ENCODE peak calls at places on chromosomes 7 and 10, in eight cellular contexts. T is cardiac muscle cell, N is upper lobe of left lung, H is AG09319, W is WTC11, Q is GM20000, E is esophagus muscularis mucosa, L is endothelial cell. P is an unnamed sample.

GRCh38 chr7:2037301-2037804 is 195.4 kb downstream of the MAD1L1 start:
- DNase-seq in T (no peak), N (no peak), H (no peak), W (peak; percentile 6), Q (no peak), E (no peak), L (no peak), P (peak; percentile 15)

GRCh38 chr10:102859911-102860310 is 5.9 kb downstream of the BORCS7 start:
- DNase-seq in T (no peak), N (no peak), H (no peak), W (no peak), Q (no peak), E (no peak), L (no peak), P (peak; percentile 25)

GRCh38 chr7:137958593-137959431 is 43.1 kb downstream of the CREB3L2 start:
- DNase-seq in T (no peak), N (no peak), H (no peak), W (no peak), Q (no peak), E (no peak), L (no peak), P (no peak)

GRCh38 chr7:106009511-106010226 is 46.6 kb downstream of the CDHR3 start:
- DNase-seq in T (peak; percentile 97), N (peak; percentile 97), H (peak; percentile 93), W (peak; percentile 95), Q (peak; percentile 82), E (peak; percentile 95), L (peak; percentile 85), P (peak; percentile 98)

GRCh38 chr10:84230359-84230758 is 5.0 kb upstream of the LRIT2 start:
- DNase-seq in T (no peak), N (no peak), H (no peak), W (no peak), Q (no peak), E (no peak), L (no peak), P (peak; percentile 6)

GRCh38 chr7:3861371-3861770 is 560.3 kb downstream of the SDK1 start:
- DNase-seq in T (no peak), N (no peak), H (no peak), W (no peak), Q (no peak), E (no peak), L (no peak), P (no peak)

GRCh38 chr7:137946015-137946414 is 55.9 kb downstream of the CREB3L2 start:
- DNase-seq in T (no peak), N (no peak), H (no peak), W (no peak), Q (no peak), E (no peak), L (no peak), P (no peak)

GRCh38 chr10:75708060-75708459 is 276.6 kb downstream of the LRMDA start:
- DNase-seq in T (no peak), N (no peak), H (no peak), W (no peak), Q (no peak), E (peak; percentile 57), L (no peak), P (no peak)

GRCh38 chr10:120557296-120557810 is 100.3 kb downstream of the PLPP4 start:
- DNase-seq in T (no peak), N (no peak), H (no peak), W (no peak), Q (no peak), E (peak; percentile 7), L (no peak), P (no peak)

GRCh38 chr10:11249134-11249533 is 231.5 kb downstream of the CELF2 start:
- DNase-seq in T (no peak), N (no peak), H (no peak), W (no peak), Q (no peak), E (no peak), L (no peak), P (no peak)

GRCh38 chr10:43884516-43885105 is 235.9 kb upstream of the ZNF32 start:
- DNase-seq in T (no peak), N (no peak), H (no peak), W (no peak), Q (no peak), E (no peak), L (no peak), P (peak; percentile 51)

GRCh38 chr7:24756989-24757798 is at the start of gene GSDME:
- DNase-seq in T (peak; percentile 80), N (peak; percentile 94), H (no peak), W (peak; percentile 73), Q (peak; percentile 92), E (no peak), L (peak; percentile 45), P (peak; percentile 74)

GRCh38 chr7:139124084-139124914 is 14.8 kb upstream of the ZC3HAV1 start:
- DNase-seq in T (no peak), N (no peak), H (no peak), W (no peak), Q (no peak), E (no peak), L (no peak), P (no peak)

GRCh38 chr10:64110079-64110478 is 588.9 kb downstream of the REEP3 start:
- DNase-seq in T (no peak), N (no peak), H (no peak), W (no peak), Q (no peak), E (no peak), L (no peak), P (no peak)

GRCh38 chr10:71307469-71308085 is 11.5 kb upstream of the SLC29A3 start:
- DNase-seq in T (no peak), N (no peak), H (no peak), W (no peak), Q (no peak), E (no peak), L (no peak), P (no peak)

GRCh38 chr10:3963191-3963673 is 178.2 kb upstream of the KLF6 start:
- DNase-seq in T (no peak), N (no peak), H (no peak), W (no peak), Q (no peak), E (no peak), L (no peak), P (peak; percentile 4)

GRCh38 chr7:79529896-79530235 is 76.4 kb upstream of the MAGI2 start:
- DNase-seq in T (no peak), N (no peak), H (no peak), W (no peak), Q (no peak), E (no peak), L (no peak), P (peak; percentile 36)

GRCh38 chr10:105207596-105207995 is 566.5 kb downstream of the SORCS3 start:
- DNase-seq in T (no peak), N (no peak), H (no peak), W (no peak), Q (no peak), E (no peak), L (no peak), P (no peak)

GRCh38 chr7:5424689-5425506 is 1.3 kb upstream of the TNRC18 start:
- DNase-seq in T (peak; percentile 70), N (peak; percentile 86), H (no peak), W (no peak), Q (peak; percentile 44), E (no peak), L (peak; percentile 42), P (peak; percentile 66)
- TF ChIP-seq CTCF in T (no peak), N (no peak), H (no peak), W (no peak), Q (no peak), E (no peak), L (no peak), P (peak; percentile 19)

DNA sequence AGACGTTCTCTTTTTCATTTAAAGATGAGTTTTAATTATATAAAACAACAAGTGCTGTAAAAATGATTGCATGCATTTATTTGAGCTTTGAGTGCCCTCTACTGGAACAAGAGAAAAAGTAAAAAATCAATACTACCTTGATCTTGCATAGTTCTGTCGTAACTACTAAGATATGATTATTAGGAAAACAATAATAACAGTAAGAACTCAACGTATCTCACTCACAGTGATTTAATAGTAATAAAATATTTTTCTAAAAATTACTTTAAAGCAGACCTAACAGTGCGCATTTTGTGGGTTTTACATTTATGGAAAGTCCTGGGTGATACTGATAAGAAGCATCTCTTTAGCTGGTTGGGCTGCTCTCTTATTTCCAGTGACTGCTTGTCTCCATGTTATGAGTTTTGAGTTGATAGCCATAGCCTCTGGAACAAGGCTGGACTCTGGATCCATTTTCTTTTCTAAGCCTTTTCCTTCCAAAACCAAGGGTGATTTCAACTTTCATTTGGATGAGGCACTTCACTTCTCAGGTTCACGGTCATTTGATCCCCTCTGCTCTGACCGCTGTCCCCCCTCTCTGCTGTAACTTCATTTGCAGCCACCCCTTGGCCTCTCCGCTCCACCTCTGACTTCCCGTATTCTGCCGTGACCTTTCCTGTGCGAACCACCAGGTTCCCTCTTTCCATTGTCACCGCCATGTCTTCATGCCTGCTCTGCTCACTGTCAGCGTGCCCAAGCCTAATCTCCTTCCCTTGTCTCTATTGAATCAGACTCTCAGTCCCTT is 29.6 kb upstream of the INHBA start:
- DNase-seq in T (peak; percentile 22), N (no peak), H (no peak), W (no peak), Q (no peak), E (no peak), L (no peak), P (peak; percentile 24)
- TF ChIP-seq CTCF in T (peak; percentile 34), N (no peak), H (peak; percentile 40), W (no peak), Q (no peak), E (peak; percentile 40), L (no peak), P (peak; percentile 58)

DNA sequence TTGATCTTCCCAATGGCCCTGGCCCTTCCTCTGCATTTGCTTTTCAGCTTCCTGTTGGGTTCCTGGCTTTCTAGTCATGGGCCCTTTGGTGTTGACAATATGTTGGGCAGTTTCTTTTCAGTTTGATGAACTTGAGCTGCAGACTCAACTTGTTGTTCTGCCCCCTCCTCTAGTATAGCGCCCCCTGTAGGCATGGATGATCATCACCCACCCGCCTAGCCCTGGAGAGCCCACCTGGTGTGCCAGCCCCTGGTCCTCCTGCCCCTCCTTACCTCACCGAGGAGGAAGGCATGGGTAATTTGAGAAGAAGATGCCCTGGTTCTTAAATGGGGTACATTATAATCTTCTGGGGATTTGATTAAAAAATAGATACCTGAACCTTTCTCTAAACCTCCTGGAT is 271.2 kb downstream of the SNX10 start:
- DNase-seq in T (no peak), N (no peak), H (no peak), W (peak; percentile 30), Q (no peak), E (no peak), L (no peak), P (no peak)
- TF ChIP-seq CTCF in T (no peak), N (no peak), H (no peak), W (peak; percentile 18), Q (no peak), E (no peak), L (peak; percentile 35), P (no peak)

GRCh38 chr10:19745672-19746071 is 70.6 kb upstream of the PLXDC2 start:
- DNase-seq in T (peak; percentile 49), N (no peak), H (no peak), W (no peak), Q (no peak), E (no peak), L (no peak), P (peak; percentile 41)

GRCh38 chr10:19749185-19749729 is 67.0 kb upstream of the PLXDC2 start:
- DNase-seq in T (peak; percentile 79), N (no peak), H (no peak), W (no peak), Q (no peak), E (no peak), L (no peak), P (peak; percentile 82)

GRCh38 chr10:19756919-19757318 is 59.3 kb upstream of the PLXDC2 start:
- DNase-seq in T (no peak), N (no peak), H (no peak), W (no peak), Q (no peak), E (no peak), L (no peak), P (no peak)

GRCh38 chr10:19750972-19751371 is 65.3 kb upstream of the PLXDC2 start:
- DNase-seq in T (no peak), N (no peak), H (no peak), W (no peak), Q (no peak), E (no peak), L (no peak), P (no peak)
- TF ChIP-seq CTCF in T (no peak), N (no peak), H (no peak), W (no peak), Q (no peak), E (no peak), L (no peak), P (no peak)